ENCODE peak calls at places on chromosomes 12 and 14, in eight cellular contexts. Q, U, T, H, B, S, Z and J are unnamed samples.

GRCh38 chr14:40855343-40855742 is 751.3 kb upstream of the LRFN5 start:
- DNase-seq in Q (no peak), U (no peak), T (no peak), H (no peak), B (no peak), S (no peak), Z (no peak), J (no peak)

GRCh38 chr12:11607313-11608081 is 42.0 kb upstream of the ETV6 start:
- DNase-seq in Q (no peak), U (no peak), T (peak), H (no peak), B (peak), S (no peak), Z (no peak), J (peak)

GRCh38 chr14:81529391-81529790 is 4.3 kb downstream of the SEL1L start:
- DNase-seq in Q (peak), U (no peak), T (peak), H (no peak), B (peak), S (no peak), Z (peak), J (peak)

GRCh38 chr12:63882844-63883243 is 38.3 kb downstream of the SRGAP1 start:
- DNase-seq in Q (no peak), U (no peak), T (no peak), H (no peak), B (peak), S (no peak), Z (no peak), J (no peak)

GRCh38 chr14:32217301-32217700 is 14.2 kb upstream of the RNU6-8 start:
- DNase-seq in Q (no peak), U (no peak), T (no peak), H (no peak), B (no peak), S (no peak), Z (no peak), J (no peak)

GRCh38 chr14:55756078-55756477 is 176.1 kb downstream of the KTN1 start:
- DNase-seq in Q (no peak), U (no peak), T (no peak), H (no peak), B (no peak), S (no peak), Z (no peak), J (no peak)

GRCh38 chr12:51028811-51029146 is 2.6 kb upstream of the SLC11A2 start:
- DNase-seq in Q (no peak), U (no peak), T (peak), H (no peak), B (no peak), S (no peak), Z (no peak), J (no peak)

GRCh38 chr14:99351166-99352007 is 79.4 kb upstream of the BCL11B start:
- DNase-seq in Q (no peak), U (no peak), T (no peak), H (no peak), B (no peak), S (no peak), Z (no peak), J (no peak)

GRCh38 chr12:7460375-7461259 is 16.7 kb upstream of the CD163L1 start:
- DNase-seq in Q (peak), U (no peak), T (peak), H (peak), B (no peak), S (peak), Z (peak), J (no peak)

GRCh38 chr12:27305673-27306504 is 26.7 kb upstream of the BMAL2 start:
- DNase-seq in Q (peak), U (no peak), T (peak), H (no peak), B (no peak), S (no peak), Z (peak), J (peak)

GRCh38 chr12:105057174-105057573 is 27.1 kb downstream of the ALDH1L2 start:
- DNase-seq in Q (no peak), U (no peak), T (no peak), H (no peak), B (no peak), S (no peak), Z (peak), J (no peak)

GRCh38 chr14:63394856-63395255 is 76.1 kb upstream of the GPHB5 start:
- DNase-seq in Q (no peak), U (no peak), T (no peak), H (no peak), B (no peak), S (no peak), Z (no peak), J (no peak)

GRCh38 chr14:102418853-102419240 is 56.1 kb downstream of the TECPR2 start:
- DNase-seq in Q (no peak), U (peak), T (no peak), H (no peak), B (no peak), S (peak), Z (no peak), J (no peak)

GRCh38 chr14:23141706-23142467 is 22.8 kb upstream of the CEBPE start:
- DNase-seq in Q (no peak), U (peak), T (peak), H (peak), B (no peak), S (no peak), Z (peak), J (no peak)

GRCh38 chr12:91274886-91275285 is 92.3 kb upstream of the DCN start:
- DNase-seq in Q (no peak), U (no peak), T (peak), H (no peak), B (peak), S (peak), Z (peak), J (peak)

GRCh38 chr14:33052899-33053400 is 114.3 kb downstream of the NPAS3 start:
- DNase-seq in Q (no peak), U (no peak), T (no peak), H (no peak), B (no peak), S (no peak), Z (no peak), J (no peak)

GRCh38 chr14:100839573-100840175 is 13.8 kb downstream of the MEG3 start:
- DNase-seq in Q (no peak), U (no peak), T (no peak), H (no peak), B (no peak), S (no peak), Z (no peak), J (no peak)

GRCh38 chr12:94426049-94426448 is 33.6 kb downstream of the CEP83 start:
- DNase-seq in Q (no peak), U (no peak), T (no peak), H (no peak), B (no peak), S (no peak), Z (no peak), J (no peak)

GRCh38 chr12:94430304-94430703 is 29.4 kb downstream of the CEP83 start:
- DNase-seq in Q (no peak), U (no peak), T (no peak), H (no peak), B (no peak), S (no peak), Z (no peak), J (no peak)

GRCh38 chr12:94429191-94429590 is 30.5 kb downstream of the CEP83 start:
- DNase-seq in Q (no peak), U (no peak), T (no peak), H (no peak), B (no peak), S (no peak), Z (no peak), J (no peak)

GRCh38 chr12:94427520-94428381 is 31.9 kb downstream of the CEP83 start:
- DNase-seq in Q (no peak), U (peak), T (peak), H (no peak), B (peak), S (no peak), Z (peak), J (peak)

GRCh38 chr12:94429633-94430032 is 30.0 kb downstream of the CEP83 start:
- DNase-seq in Q (no peak), U (no peak), T (no peak), H (no peak), B (no peak), S (no peak), Z (peak), J (no peak)
- TF ChIP-seq CTCF in Q (no peak), U (no peak), T (no peak), H (no peak), B (no peak), S (no peak), Z (no peak), J (peak)

DNA sequence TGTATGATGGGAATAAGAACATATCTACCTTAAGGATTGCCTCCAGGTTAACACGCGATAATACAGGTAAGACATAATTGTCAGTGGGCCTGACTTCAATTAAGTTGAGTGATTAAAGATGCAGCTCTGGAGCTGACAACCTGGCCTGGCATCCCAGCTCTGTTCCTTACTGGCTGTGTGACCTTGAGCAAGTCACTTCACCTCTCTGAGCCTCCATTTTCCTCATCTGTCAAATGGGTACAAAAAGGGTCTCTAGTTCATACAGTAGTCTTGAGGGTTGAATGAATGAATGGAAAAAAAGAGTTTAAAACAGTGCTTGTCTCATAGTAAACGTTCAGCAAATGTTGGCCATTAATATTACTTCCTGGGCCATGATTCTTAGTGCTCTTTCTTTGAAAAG is 213.9 kb downstream of the PHETA1 start:
- DNase-seq in Q (no peak), U (no peak), T (no peak), H (no peak), B (no peak), S (no peak), Z (no peak), J (no peak)
- H3K4me3 ChIP-seq in Q (no peak), U (no peak), T (no peak), H (no peak), B (no peak), S (no peak), Z (no peak), J (no peak)

GRCh38 chr14:36028218-36028617 is 148.3 kb downstream of the PTCSC3 start:
- DNase-seq in Q (no peak), U (no peak), T (no peak), H (no peak), B (no peak), S (no peak), Z (no peak), J (no peak)
- TF ChIP-seq CTCF in Q (peak), U (no peak), T (no peak), H (no peak), B (no peak), S (no peak), Z (no peak), J (no peak)

GRCh38 chr12:17588968-17589367 is 501.0 kb downstream of the RERGL start:
- DNase-seq in Q (peak), U (no peak), T (no peak), H (no peak), B (no peak), S (no peak), Z (peak), J (no peak)
- H3K4me3 ChIP-seq in Q (no peak), U (no peak), T (no peak), H (no peak), B (no peak), S (no peak), Z (no peak), J (no peak)

DNA sequence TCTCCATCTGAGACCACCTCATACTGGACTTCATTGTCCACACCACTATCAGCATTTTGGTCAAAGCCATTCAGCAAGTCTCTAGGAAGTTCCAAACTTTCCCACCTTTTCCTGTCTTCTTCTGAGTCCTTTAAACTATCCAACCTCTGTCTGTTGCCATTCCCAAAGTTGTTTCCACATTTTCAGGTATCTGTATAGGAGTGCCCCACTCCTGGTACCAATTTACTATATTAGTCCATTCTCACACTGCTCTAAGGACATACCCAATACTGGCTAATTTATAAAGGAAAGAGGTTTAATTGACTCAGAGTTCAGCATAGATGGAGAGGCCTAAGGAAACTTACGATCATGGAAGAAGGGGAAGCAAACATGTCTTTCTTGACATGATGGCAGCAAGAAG is 292.2 kb upstream of the ATXN7L3B start:
- DNase-seq in Q (no peak), U (no peak), T (no peak), H (no peak), B (no peak), S (no peak), Z (no peak), J (no peak)
- TF ChIP-seq CTCF in Q (no peak), U (no peak), T (no peak), H (no peak), B (no peak), S (no peak), Z (no peak), J (no peak)

DNA sequence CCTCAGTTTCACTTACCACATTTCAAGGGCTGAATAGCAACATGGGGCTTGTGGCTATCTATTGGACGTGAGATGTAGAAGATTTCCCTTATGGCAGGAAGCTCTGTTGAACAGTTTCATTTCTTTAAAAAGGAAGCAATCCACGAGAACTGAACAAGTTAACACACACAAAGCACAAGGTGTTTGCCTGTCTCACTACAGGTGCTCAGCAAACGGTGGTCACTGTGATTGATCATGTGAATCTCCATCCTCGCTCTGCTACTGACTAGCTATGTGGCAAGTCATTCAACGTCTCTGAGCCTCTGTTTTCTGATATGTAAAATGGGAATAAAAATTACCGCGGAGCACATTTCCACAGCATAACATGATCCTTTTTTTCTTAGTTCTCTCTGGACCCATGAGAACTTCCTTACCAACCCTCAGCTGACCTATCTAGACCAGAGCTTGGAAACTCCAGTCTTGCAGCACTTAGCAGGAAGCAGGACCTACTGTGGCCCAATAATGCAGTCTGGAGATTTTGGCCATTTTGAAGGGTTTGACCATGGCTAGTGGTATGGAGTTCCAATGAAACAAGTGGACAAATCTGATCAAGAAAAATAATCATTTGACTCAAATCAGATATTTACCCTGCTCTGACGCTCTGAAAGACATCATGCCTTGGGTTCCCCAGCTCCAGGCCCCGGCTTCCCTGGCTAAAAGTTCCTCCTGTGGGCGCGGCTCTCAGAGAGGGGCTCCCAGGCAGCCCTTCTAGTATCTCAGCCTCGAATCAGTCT is 278.8 kb downstream of the ZFP36L1 start:
- DNase-seq in Q (no peak), U (no peak), T (no peak), H (no peak), B (no peak), S (no peak), Z (no peak), J (no peak)
- H3K4me3 ChIP-seq in Q (no peak), U (no peak), T (no peak), H (no peak), B (no peak), S (no peak), Z (no peak), J (no peak)

GRCh38 chr14:58362798-58363412 is 32.8 kb upstream of the TOMM20L start:
- DNase-seq in Q (peak), U (no peak), T (peak), H (no peak), B (no peak), S (no peak), Z (peak), J (no peak)
- TF ChIP-seq CTCF in Q (peak), U (peak), T (peak), H (no peak), B (peak), S (peak), Z (no peak), J (peak)

GRCh38 chr14:74239848-74240793 is 872 bp downstream of the VSX2 start:
- DNase-seq in Q (no peak), U (no peak), T (peak), H (no peak), B (no peak), S (no peak), Z (no peak), J (no peak)
- H3K4me3 ChIP-seq in Q (no peak), U (peak), T (no peak), H (peak), B (no peak), S (peak), Z (no peak), J (no peak)

GRCh38 chr14:93902619-93903307 is 24.4 kb upstream of the FAM181A start:
- DNase-seq in Q (no peak), U (no peak), T (no peak), H (no peak), B (no peak), S (no peak), Z (no peak), J (no peak)

GRCh38 chr14:93905623-93906022 is 21.5 kb upstream of the FAM181A start:
- DNase-seq in Q (no peak), U (no peak), T (no peak), H (no peak), B (no peak), S (no peak), Z (no peak), J (no peak)

GRCh38 chr14:93901813-93902212 is 25.3 kb upstream of the FAM181A start:
- DNase-seq in Q (no peak), U (no peak), T (no peak), H (no peak), B (no peak), S (no peak), Z (no peak), J (no peak)

GRCh38 chr14:93906341-93907329 is 20.5 kb upstream of the FAM181A start:
- DNase-seq in Q (peak), U (no peak), T (peak), H (no peak), B (no peak), S (peak), Z (peak), J (no peak)

GRCh38 chr14:93903342-93904184 is 23.6 kb upstream of the FAM181A start:
- DNase-seq in Q (peak), U (no peak), T (no peak), H (no peak), B (no peak), S (no peak), Z (no peak), J (no peak)
- TF ChIP-seq CTCF in Q (peak), U (peak), T (peak), H (peak), B (peak), S (peak), Z (peak), J (peak)

GRCh38 chr14:61266436-61267220 is 14.5 kb downstream of the TMEM30B start:
- DNase-seq in Q (no peak), U (no peak), T (peak), H (no peak), B (no peak), S (no peak), Z (no peak), J (no peak)

GRCh38 chr14:61264699-61265098 is 16.4 kb downstream of the TMEM30B start:
- DNase-seq in Q (no peak), U (no peak), T (peak), H (no peak), B (no peak), S (no peak), Z (no peak), J (no peak)

GRCh38 chr14:61268797-61269196 is 12.3 kb downstream of the TMEM30B start:
- DNase-seq in Q (no peak), U (no peak), T (peak), H (no peak), B (no peak), S (no peak), Z (peak), J (no peak)

GRCh38 chr14:61269321-61270083 is 11.6 kb downstream of the TMEM30B start:
- DNase-seq in Q (peak), U (peak), T (peak), H (peak), B (no peak), S (peak), Z (peak), J (no peak)

DNA sequence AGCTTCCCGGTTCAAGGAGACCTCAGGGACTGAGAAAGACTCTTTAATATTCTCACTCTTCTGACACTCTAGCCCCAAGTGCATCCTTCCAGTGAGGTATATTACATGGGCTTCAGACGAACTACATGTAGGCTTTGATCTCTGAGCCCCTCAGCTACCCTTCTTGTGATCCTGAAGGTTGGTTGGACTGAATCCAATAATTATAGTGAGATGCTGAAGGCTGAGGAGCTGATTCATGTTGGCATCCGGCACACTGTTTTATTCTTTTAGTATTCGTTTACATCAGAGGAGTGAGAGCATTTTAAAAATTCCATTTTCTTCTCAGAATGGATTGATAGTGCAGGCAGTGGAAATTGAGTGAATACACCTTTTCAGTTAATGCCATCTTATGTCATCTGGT is 13.8 kb downstream of the TMEM30B start:
- DNase-seq in Q (no peak), U (no peak), T (peak), H (no peak), B (no peak), S (no peak), Z (no peak), J (no peak)
- H3K4me3 ChIP-seq in Q (no peak), U (no peak), T (peak), H (no peak), B (no peak), S (no peak), Z (no peak), J (no peak)